ENCODE peak calls at places on chromosomes 2 and 18, in nine cellular contexts. Q, Z, M, C, I, X, K, J and Y are unnamed samples.

GRCh38 chr2:5392658-5393057 is 299.5 kb upstream of the SOX11 start:
- DNase-seq in Q (no peak), Z (no peak), M (no peak), C (no peak), I (peak), X (no peak), K (no peak), J (no peak), Y (no peak)

GRCh38 chr2:63667132-63667531 is 78.4 kb downstream of the MDH1 start:
- DNase-seq in Q (no peak), Z (no peak), M (no peak), C (no peak), I (no peak), X (peak), K (no peak), J (no peak), Y (no peak)

GRCh38 chr2:99881901-99882591 is 260.3 kb downstream of the AFF3 start:
- DNase-seq in Q (no peak), Z (peak), M (no peak), C (no peak), I (peak), X (peak), K (peak), J (no peak), Y (no peak)

GRCh38 chr2:241608881-241609280 is 28.1 kb downstream of the THAP4 start:
- DNase-seq in Q (no peak), Z (no peak), M (no peak), C (no peak), I (no peak), X (no peak), K (no peak), J (no peak), Y (no peak)

GRCh38 chr2:203476881-203477280 is 58.2 kb downstream of the RAPH1 start:
- DNase-seq in Q (no peak), Z (no peak), M (no peak), C (no peak), I (no peak), X (no peak), K (no peak), J (no peak), Y (no peak)

GRCh38 chr18:58819051-58819450 is 45.6 kb upstream of the ZNF532 start:
- DNase-seq in Q (peak), Z (peak), M (no peak), C (no peak), I (no peak), X (no peak), K (no peak), J (peak), Y (no peak)

GRCh38 chr2:27891820-27892105 is 1.2 kb downstream of the BABAM2 start:
- DNase-seq in Q (no peak), Z (no peak), M (no peak), C (no peak), I (peak), X (no peak), K (no peak), J (no peak), Y (no peak)

GRCh38 chr18:47248610-47249343 is 2.7 kb downstream of the SKOR2 start:
- DNase-seq in Q (no peak), Z (no peak), M (no peak), C (no peak), I (no peak), X (no peak), K (no peak), J (no peak), Y (no peak)

GRCh38 chr2:231662811-231663457 is 45.4 kb upstream of the PTMA start:
- DNase-seq in Q (no peak), Z (no peak), M (no peak), C (no peak), I (no peak), X (no peak), K (no peak), J (no peak), Y (no peak)

GRCh38 chr2:46852598-46852997 is 63.0 kb downstream of the MCFD2 start:
- DNase-seq in Q (no peak), Z (no peak), M (no peak), C (no peak), I (no peak), X (no peak), K (no peak), J (no peak), Y (no peak)

GRCh38 chr2:201116959-201117734 is 1.2 kb downstream of the CFLAR start:
- DNase-seq in Q (no peak), Z (peak), M (no peak), C (peak), I (peak), X (peak), K (no peak), J (peak), Y (no peak)
- TF ChIP-seq CTCF in Q (peak), Z (peak), M (peak), C (peak), I (peak), X (peak), K (peak), J (peak), Y (no peak)

DNA sequence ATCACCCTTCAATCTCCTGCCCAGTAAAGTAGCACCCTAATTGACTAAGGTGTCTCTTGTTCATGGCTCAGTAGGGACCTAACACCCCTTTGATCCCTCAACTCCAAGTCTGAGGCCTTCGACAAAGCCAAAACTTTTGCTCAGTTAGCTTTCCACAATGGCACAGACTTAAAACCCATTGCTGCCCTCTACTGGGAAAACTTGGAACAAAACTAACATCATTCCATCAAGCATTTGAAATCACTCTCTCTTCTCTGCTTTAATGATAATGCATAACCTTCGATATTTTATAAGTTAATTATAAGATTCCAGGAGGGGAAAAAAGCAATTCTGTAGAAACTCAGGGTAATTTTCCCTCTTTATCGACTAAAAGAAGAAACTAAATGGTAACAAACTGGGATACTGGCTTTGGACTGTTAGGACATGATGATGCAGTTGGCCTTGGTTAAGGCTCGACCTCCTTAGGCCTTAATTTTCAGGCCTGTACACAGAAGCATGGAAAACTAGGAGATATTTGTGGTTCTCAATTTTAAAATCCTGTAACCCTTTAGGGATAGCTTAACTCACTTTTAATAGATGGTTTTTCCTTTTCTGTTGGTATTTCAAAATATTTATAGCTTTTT is 127.8 kb downstream of the STK39 start:
- DNase-seq in Q (no peak), Z (peak), M (peak), C (peak), I (peak), X (peak), K (peak), J (no peak), Y (no peak)
- TF ChIP-seq CTCF in Q (peak), Z (peak), M (peak), C (peak), I (peak), X (peak), K (peak), J (peak), Y (peak)

GRCh38 chr2:75162897-75163296 is 36.4 kb downstream of the TACR1 start:
- DNase-seq in Q (no peak), Z (no peak), M (no peak), C (no peak), I (no peak), X (no peak), K (no peak), J (peak), Y (no peak)

GRCh38 chr2:75155115-75155514 is 44.2 kb downstream of the TACR1 start:
- DNase-seq in Q (no peak), Z (no peak), M (no peak), C (no peak), I (no peak), X (no peak), K (no peak), J (no peak), Y (no peak)

GRCh38 chr2:75153221-75153620 is 46.1 kb downstream of the TACR1 start:
- DNase-seq in Q (no peak), Z (no peak), M (no peak), C (no peak), I (no peak), X (no peak), K (no peak), J (no peak), Y (no peak)

DNA sequence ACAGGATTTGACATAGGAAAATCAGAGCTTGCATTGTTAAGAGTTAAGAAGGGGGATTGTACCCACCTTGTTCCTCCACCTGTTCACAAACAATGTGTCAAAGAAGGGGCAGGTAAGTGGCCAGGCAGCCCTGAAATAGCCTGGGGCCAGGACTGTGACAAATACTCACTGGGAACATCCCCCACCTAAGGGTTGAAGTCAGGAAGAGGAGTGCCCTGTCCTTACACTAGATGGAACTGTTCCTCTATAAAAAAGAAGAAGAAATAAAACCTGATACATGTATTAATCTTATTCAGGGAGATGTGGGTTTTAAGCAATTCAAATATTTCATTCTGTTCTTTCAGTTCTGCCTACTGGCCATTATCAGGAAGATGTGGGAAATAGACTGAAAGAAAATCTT is 41.9 kb downstream of the TACR1 start:
- DNase-seq in Q (no peak), Z (no peak), M (no peak), C (no peak), I (no peak), X (no peak), K (no peak), J (peak), Y (no peak)
- TF ChIP-seq CTCF in Q (no peak), Z (peak), M (no peak), C (no peak), I (peak), X (peak), K (peak), J (no peak), Y (peak)

GRCh38 chr2:60818272-60818671 is 62.2 kb downstream of the PAPOLG start:
- DNase-seq in Q (peak), Z (peak), M (no peak), C (peak), I (no peak), X (peak), K (no peak), J (no peak), Y (no peak)
- TF ChIP-seq CTCF in Q (peak), Z (peak), M (no peak), C (peak), I (peak), X (peak), K (no peak), J (no peak), Y (no peak)

GRCh38 chr2:71778514-71779305 is 325.3 kb downstream of the DYSF start:
- DNase-seq in Q (no peak), Z (no peak), M (no peak), C (no peak), I (no peak), X (no peak), K (no peak), J (no peak), Y (no peak)
- TF ChIP-seq CTCF in Q (no peak), Z (no peak), M (no peak), C (no peak), I (peak), X (peak), K (peak), J (no peak), Y (no peak)

GRCh38 chr2:30308280-30308679 is 76.9 kb downstream of the LBH start:
- DNase-seq in Q (no peak), Z (no peak), M (no peak), C (no peak), I (no peak), X (no peak), K (no peak), J (no peak), Y (no peak)

GRCh38 chr2:30301551-30301950 is 70.2 kb downstream of the LBH start:
- DNase-seq in Q (no peak), Z (no peak), M (no peak), C (no peak), I (no peak), X (peak), K (no peak), J (no peak), Y (no peak)

GRCh38 chr2:30303094-30303493 is 71.8 kb downstream of the LBH start:
- DNase-seq in Q (no peak), Z (no peak), M (no peak), C (no peak), I (no peak), X (no peak), K (no peak), J (no peak), Y (no peak)

GRCh38 chr2:30306522-30306921 is 75.2 kb downstream of the LBH start:
- DNase-seq in Q (no peak), Z (no peak), M (no peak), C (no peak), I (no peak), X (no peak), K (no peak), J (no peak), Y (no peak)

DNA sequence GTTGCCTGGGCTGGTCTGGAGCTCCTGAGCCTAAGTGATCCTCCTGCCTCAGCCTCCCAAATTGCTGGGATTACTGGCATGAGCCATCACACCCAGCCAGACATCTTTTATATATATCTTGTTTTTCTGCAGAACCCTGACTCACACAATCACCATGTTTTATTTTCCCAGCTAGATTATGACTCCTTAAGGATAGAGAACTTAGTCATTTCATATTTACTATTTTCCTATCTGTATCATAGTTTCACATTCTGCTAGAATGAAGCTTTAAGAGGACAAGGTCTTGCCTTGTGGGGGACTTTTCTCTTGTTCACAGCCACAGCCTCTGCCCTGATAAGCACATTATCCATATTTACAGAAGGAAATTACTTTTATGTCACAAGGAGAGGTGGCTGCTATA is 73.9 kb downstream of the LBH start:
- DNase-seq in Q (no peak), Z (no peak), M (no peak), C (no peak), I (peak), X (peak), K (no peak), J (no peak), Y (no peak)
- TF ChIP-seq CTCF in Q (no peak), Z (no peak), M (no peak), C (no peak), I (no peak), X (no peak), K (no peak), J (no peak), Y (no peak)

GRCh38 chr2:3461781-3462492 is 57.4 kb downstream of the ADI1 start:
- DNase-seq in Q (no peak), Z (peak), M (no peak), C (peak), I (peak), X (peak), K (no peak), J (peak), Y (peak)

GRCh38 chr2:3460831-3461544 is 58.3 kb downstream of the ADI1 start:
- DNase-seq in Q (no peak), Z (no peak), M (no peak), C (no peak), I (no peak), X (no peak), K (no peak), J (no peak), Y (no peak)

GRCh38 chr2:3463914-3464313 is 55.4 kb downstream of the ADI1 start:
- DNase-seq in Q (no peak), Z (no peak), M (no peak), C (no peak), I (no peak), X (no peak), K (no peak), J (no peak), Y (no peak)

GRCh38 chr2:3463156-3463835 is 56.0 kb downstream of the ADI1 start:
- DNase-seq in Q (no peak), Z (no peak), M (no peak), C (no peak), I (no peak), X (no peak), K (no peak), J (no peak), Y (no peak)

GRCh38 chr2:3462493-3463104 is 56.7 kb downstream of the ADI1 start:
- DNase-seq in Q (no peak), Z (peak), M (no peak), C (no peak), I (no peak), X (no peak), K (no peak), J (no peak), Y (no peak)
- TF ChIP-seq CTCF in Q (peak), Z (no peak), M (peak), C (peak), I (no peak), X (no peak), K (no peak), J (no peak), Y (no peak)

GRCh38 chr2:202060218-202060617 is 12.8 kb upstream of the KIAA2012 start:
- DNase-seq in Q (no peak), Z (no peak), M (no peak), C (no peak), I (no peak), X (no peak), K (no peak), J (no peak), Y (no peak)
- TF ChIP-seq CTCF in Q (peak), Z (peak), M (peak), C (peak), I (peak), X (peak), K (no peak), J (no peak), Y (peak)

GRCh38 chr2:40488101-40488598 is 36.3 kb upstream of the SLC8A1 start:
- DNase-seq in Q (no peak), Z (peak), M (no peak), C (no peak), I (peak), X (peak), K (no peak), J (no peak), Y (no peak)
- TF ChIP-seq CTCF in Q (no peak), Z (peak), M (peak), C (no peak), I (peak), X (peak), K (no peak), J (no peak), Y (peak)

GRCh38 chr2:96470089-96470488 is 35.1 kb downstream of the NEURL3 start:
- DNase-seq in Q (no peak), Z (no peak), M (no peak), C (no peak), I (no peak), X (no peak), K (no peak), J (no peak), Y (no peak)

GRCh38 chr2:96468904-96469303 is 36.3 kb downstream of the NEURL3 start:
- DNase-seq in Q (no peak), Z (no peak), M (no peak), C (no peak), I (no peak), X (no peak), K (no peak), J (no peak), Y (no peak)

GRCh38 chr2:96471772-96472171 is 33.4 kb downstream of the NEURL3 start:
- DNase-seq in Q (no peak), Z (no peak), M (no peak), C (no peak), I (no peak), X (no peak), K (no peak), J (no peak), Y (no peak)

GRCh38 chr2:96464651-96465050 is 40.5 kb downstream of the NEURL3 start:
- DNase-seq in Q (no peak), Z (no peak), M (no peak), C (no peak), I (no peak), X (no peak), K (no peak), J (no peak), Y (no peak)

DNA sequence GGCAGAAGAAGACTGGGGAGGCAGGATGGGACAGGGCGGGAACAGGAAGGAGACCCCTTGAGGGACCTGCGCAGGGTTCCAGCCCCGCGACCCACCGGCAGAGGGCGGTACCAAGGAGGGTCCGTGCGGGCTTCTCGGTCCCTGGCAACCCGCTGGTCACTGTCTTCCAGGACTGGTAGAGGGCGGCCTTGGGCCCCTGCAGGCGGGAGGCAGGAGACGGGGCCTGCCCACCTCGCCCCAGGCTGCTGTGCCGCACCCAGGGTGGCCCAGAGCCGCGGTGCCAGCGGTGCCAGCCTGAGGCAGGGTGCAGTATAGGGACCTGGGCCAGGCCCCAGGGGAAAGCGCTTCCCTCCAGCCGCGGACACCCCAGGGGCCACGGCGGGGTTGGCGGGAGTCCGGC is 34.5 kb downstream of the NEURL3 start:
- DNase-seq in Q (peak), Z (no peak), M (peak), C (peak), I (no peak), X (peak), K (no peak), J (peak), Y (no peak)
- TF ChIP-seq CTCF in Q (peak), Z (peak), M (peak), C (peak), I (peak), X (peak), K (peak), J (peak), Y (peak)